ENCODE peak calls at places on chromosome 22, in five cellular contexts. One of them, this sample, is unnamed.

GRCh38 chr22:29907753-29908515 is 25.0 kb downstream of the MTMR3 start:
- DNase-seq in CD4-positive, alpha-beta T cell: peak; percentile 13
- DNase-seq in mucosa of descending colon: peak; percentile 79
- DNase-seq in neural crest cell: no peak
- DNase-seq in lower leg skin: peak; percentile 89
- DNase-seq in this sample: no peak

GRCh38 chr22:23289851-23290724 is 109.8 kb downstream of the BCR start:
- DNase-seq in mucosa of descending colon: no peak
- DNase-seq in lower leg skin: no peak
- DNase-seq in neural crest cell: peak; percentile 83
- DNase-seq in CD4-positive, alpha-beta T cell: peak; percentile 43
- DNase-seq in this sample: peak; percentile 95

GRCh38 chr22:22417495-22418162 is 90.9 kb downstream of the ZNF280B start:
- DNase-seq in mucosa of descending colon: no peak
- DNase-seq in neural crest cell: no peak
- DNase-seq in lower leg skin: no peak
- DNase-seq in CD4-positive, alpha-beta T cell: no peak
- DNase-seq in this sample: no peak

GRCh38 chr22:29096736-29097669 is 24.2 kb downstream of the KREMEN1 start:
- DNase-seq in neural crest cell: peak; percentile 15
- DNase-seq in mucosa of descending colon: no peak
- DNase-seq in CD4-positive, alpha-beta T cell: no peak
- DNase-seq in lower leg skin: no peak
- DNase-seq in this sample: no peak

GRCh38 chr22:42327462-42328129 is 57.1 kb upstream of the TCF20 start:
- DNase-seq in neural crest cell: no peak
- DNase-seq in mucosa of descending colon: no peak
- DNase-seq in CD4-positive, alpha-beta T cell: no peak
- DNase-seq in lower leg skin: no peak
- DNase-seq in this sample: no peak

GRCh38 chr22:37455896-37456295 is 28.6 kb upstream of the ELFN2 start:
- DNase-seq in neural crest cell: no peak
- DNase-seq in CD4-positive, alpha-beta T cell: no peak
- DNase-seq in lower leg skin: no peak
- DNase-seq in mucosa of descending colon: peak; percentile 10
- DNase-seq in this sample: no peak

GRCh38 chr22:41925783-41926460 is 684 bp downstream of the TNFRSF13C start:
- DNase-seq in mucosa of descending colon: peak; percentile 85
- DNase-seq in lower leg skin: peak; percentile 91
- DNase-seq in neural crest cell: peak; percentile 61
- DNase-seq in CD4-positive, alpha-beta T cell: peak; percentile 74
- DNase-seq in this sample: no peak

GRCh38 chr22:26065847-26066246 is 103.4 kb upstream of the SEZ6L start:
- DNase-seq in neural crest cell: no peak
- DNase-seq in mucosa of descending colon: no peak
- DNase-seq in CD4-positive, alpha-beta T cell: no peak
- DNase-seq in lower leg skin: no peak
- DNase-seq in this sample: no peak

GRCh38 chr22:17767236-17768065 is 6.8 kb downstream of the BID start:
- DNase-seq in mucosa of descending colon: no peak
- DNase-seq in CD4-positive, alpha-beta T cell: no peak
- DNase-seq in neural crest cell: no peak
- DNase-seq in lower leg skin: no peak
- DNase-seq in this sample: no peak

GRCh38 chr22:44372611-44373010 is 59.9 kb upstream of the SHISAL1 start:
- DNase-seq in lower leg skin: no peak
- DNase-seq in neural crest cell: no peak
- DNase-seq in CD4-positive, alpha-beta T cell: no peak
- DNase-seq in mucosa of descending colon: no peak
- DNase-seq in this sample: no peak

GRCh38 chr22:19854778-19855503 is at the start of the genes GNB1L and RTL10:
- DNase-seq in mucosa of descending colon: peak; percentile 98
- DNase-seq in CD4-positive, alpha-beta T cell: peak; percentile 97
- DNase-seq in lower leg skin: peak; percentile 99
- DNase-seq in neural crest cell: peak; percentile 92
- DNase-seq in this sample: peak; percentile 95

GRCh38 chr22:19857382-19857781 is 2.7 kb upstream of the GNB1L start:
- DNase-seq in lower leg skin: no peak
- DNase-seq in CD4-positive, alpha-beta T cell: no peak
- DNase-seq in neural crest cell: no peak
- DNase-seq in mucosa of descending colon: no peak
- DNase-seq in this sample: no peak

GRCh38 chr22:19853879-19854777 is 546 bp downstream of the GNB1L start:
- DNase-seq in lower leg skin: peak; percentile 85
- DNase-seq in CD4-positive, alpha-beta T cell: no peak
- DNase-seq in neural crest cell: peak; percentile 36
- DNase-seq in mucosa of descending colon: peak; percentile 59
- DNase-seq in this sample: no peak

GRCh38 chr22:19853058-19853878 is 1.4 kb downstream of the GNB1L start:
- DNase-seq in lower leg skin: no peak
- DNase-seq in mucosa of descending colon: no peak
- DNase-seq in neural crest cell: no peak
- DNase-seq in CD4-positive, alpha-beta T cell: no peak
- DNase-seq in this sample: no peak

GRCh38 chr22:19855504-19856409 is 1.1 kb upstream of the GNB1L start:
- DNase-seq in mucosa of descending colon: peak; percentile 75
- DNase-seq in lower leg skin: peak; percentile 91
- DNase-seq in CD4-positive, alpha-beta T cell: peak; percentile 40
- DNase-seq in neural crest cell: no peak
- DNase-seq in this sample: no peak
- TF ChIP-seq CTCF in mucosa of descending colon: no peak
- TF ChIP-seq CTCF in lower leg skin: no peak
- TF ChIP-seq CTCF in CD4-positive, alpha-beta T cell: no peak
- TF ChIP-seq CTCF in neural crest cell: no peak
- TF ChIP-seq CTCF in this sample: no peak

GRCh38 chr22:40904101-40904500 is 42.2 kb upstream of the DNAJB7 start:
- DNase-seq in lower leg skin: no peak
- DNase-seq in mucosa of descending colon: no peak
- DNase-seq in neural crest cell: no peak
- DNase-seq in CD4-positive, alpha-beta T cell: no peak
- DNase-seq in this sample: no peak

GRCh38 chr22:40894417-40894816 is 32.5 kb upstream of the DNAJB7 start:
- DNase-seq in neural crest cell: no peak
- DNase-seq in mucosa of descending colon: no peak
- DNase-seq in CD4-positive, alpha-beta T cell: no peak
- DNase-seq in lower leg skin: no peak
- DNase-seq in this sample: no peak

GRCh38 chr22:40898850-40899357 is 37.0 kb upstream of the DNAJB7 start:
- DNase-seq in neural crest cell: no peak
- DNase-seq in CD4-positive, alpha-beta T cell: no peak
- DNase-seq in mucosa of descending colon: no peak
- DNase-seq in lower leg skin: no peak
- DNase-seq in this sample: no peak
- TF ChIP-seq CTCF in neural crest cell: peak; percentile 68
- TF ChIP-seq CTCF in CD4-positive, alpha-beta T cell: peak; percentile 54
- TF ChIP-seq CTCF in mucosa of descending colon: no peak
- TF ChIP-seq CTCF in lower leg skin: no peak
- TF ChIP-seq CTCF in this sample: peak; percentile 63

DNA sequence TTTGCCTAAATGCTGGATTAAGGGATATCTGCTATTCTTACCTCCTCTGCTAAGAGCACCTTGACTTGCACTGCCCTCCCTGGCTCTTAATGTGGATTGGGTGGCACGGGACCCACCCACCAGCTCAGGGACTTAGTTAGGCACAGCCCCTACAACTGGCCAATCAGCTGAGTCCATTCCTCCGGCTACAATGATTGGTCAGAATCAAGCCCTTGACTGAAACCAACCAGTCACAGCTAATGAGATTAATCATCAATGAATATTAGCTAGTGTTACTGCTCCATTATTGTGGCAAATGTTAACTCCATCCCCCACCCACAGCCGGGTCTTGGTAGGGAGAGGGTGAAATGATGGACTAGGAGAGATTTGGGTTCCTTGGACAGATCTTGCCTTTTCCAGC is 328.0 kb downstream of the MN1 start:
- DNase-seq in lower leg skin: no peak
- DNase-seq in neural crest cell: no peak
- DNase-seq in mucosa of descending colon: no peak
- DNase-seq in CD4-positive, alpha-beta T cell: no peak
- DNase-seq in this sample: no peak
- TF ChIP-seq CTCF in lower leg skin: no peak
- TF ChIP-seq CTCF in neural crest cell: no peak
- TF ChIP-seq CTCF in mucosa of descending colon: no peak
- TF ChIP-seq CTCF in CD4-positive, alpha-beta T cell: no peak
- TF ChIP-seq CTCF in this sample: no peak

GRCh38 chr22:38858492-38858891 is 13.5 kb downstream of the CBX6 start:
- DNase-seq in neural crest cell: no peak
- DNase-seq in lower leg skin: no peak
- DNase-seq in CD4-positive, alpha-beta T cell: no peak
- DNase-seq in mucosa of descending colon: no peak
- DNase-seq in this sample: no peak
- TF ChIP-seq CTCF in neural crest cell: no peak
- TF ChIP-seq CTCF in lower leg skin: no peak
- TF ChIP-seq CTCF in CD4-positive, alpha-beta T cell: no peak
- TF ChIP-seq CTCF in mucosa of descending colon: no peak
- TF ChIP-seq CTCF in this sample: no peak

GRCh38 chr22:47374273-47374771 is 611.9 kb downstream of the TBC1D22A start:
- DNase-seq in CD4-positive, alpha-beta T cell: no peak
- DNase-seq in neural crest cell: no peak
- DNase-seq in mucosa of descending colon: no peak
- DNase-seq in lower leg skin: peak; percentile 68
- DNase-seq in this sample: no peak

GRCh38 chr22:47372111-47372581 is 609.7 kb downstream of the TBC1D22A start:
- DNase-seq in neural crest cell: no peak
- DNase-seq in lower leg skin: peak; percentile 78
- DNase-seq in CD4-positive, alpha-beta T cell: no peak
- DNase-seq in mucosa of descending colon: no peak
- DNase-seq in this sample: no peak

GRCh38 chr22:47371263-47372090 is 609.0 kb downstream of the TBC1D22A start:
- DNase-seq in neural crest cell: no peak
- DNase-seq in CD4-positive, alpha-beta T cell: no peak
- DNase-seq in lower leg skin: peak; percentile 70
- DNase-seq in mucosa of descending colon: no peak
- DNase-seq in this sample: no peak

GRCh38 chr22:47373648-47374272 is 611.3 kb downstream of the TBC1D22A start:
- DNase-seq in neural crest cell: no peak
- DNase-seq in CD4-positive, alpha-beta T cell: no peak
- DNase-seq in lower leg skin: peak; percentile 76
- DNase-seq in mucosa of descending colon: no peak
- DNase-seq in this sample: no peak

GRCh38 chr22:47372596-47373385 is 610.3 kb downstream of the TBC1D22A start:
- DNase-seq in CD4-positive, alpha-beta T cell: no peak
- DNase-seq in neural crest cell: no peak
- DNase-seq in mucosa of descending colon: no peak
- DNase-seq in lower leg skin: peak; percentile 53
- DNase-seq in this sample: no peak
- TF ChIP-seq CTCF in CD4-positive, alpha-beta T cell: no peak
- TF ChIP-seq CTCF in neural crest cell: no peak
- TF ChIP-seq CTCF in mucosa of descending colon: no peak
- TF ChIP-seq CTCF in lower leg skin: no peak
- TF ChIP-seq CTCF in this sample: no peak

GRCh38 chr22:35104491-35104890 is 38.5 kb downstream of the ISX start:
- DNase-seq in lower leg skin: peak; percentile 50
- DNase-seq in mucosa of descending colon: no peak
- DNase-seq in CD4-positive, alpha-beta T cell: no peak
- DNase-seq in neural crest cell: no peak
- DNase-seq in this sample: no peak

GRCh38 chr22:35099883-35100282 is 33.9 kb downstream of the ISX start:
- DNase-seq in neural crest cell: no peak
- DNase-seq in lower leg skin: peak; percentile 29
- DNase-seq in CD4-positive, alpha-beta T cell: no peak
- DNase-seq in mucosa of descending colon: no peak
- DNase-seq in this sample: no peak

GRCh38 chr22:35103756-35104155 is 37.8 kb downstream of the ISX start:
- DNase-seq in mucosa of descending colon: peak; percentile 56
- DNase-seq in lower leg skin: peak; percentile 18
- DNase-seq in neural crest cell: no peak
- DNase-seq in CD4-positive, alpha-beta T cell: no peak
- DNase-seq in this sample: no peak

GRCh38 chr22:35102663-35103062 is 36.7 kb downstream of the ISX start:
- DNase-seq in mucosa of descending colon: peak; percentile 64
- DNase-seq in CD4-positive, alpha-beta T cell: no peak
- DNase-seq in lower leg skin: peak; percentile 58
- DNase-seq in neural crest cell: no peak
- DNase-seq in this sample: no peak

GRCh38 chr22:35098921-35099320 is 33.0 kb downstream of the ISX start:
- DNase-seq in lower leg skin: peak; percentile 20
- DNase-seq in mucosa of descending colon: no peak
- DNase-seq in CD4-positive, alpha-beta T cell: no peak
- DNase-seq in neural crest cell: no peak
- DNase-seq in this sample: no peak
- TF ChIP-seq CTCF in lower leg skin: no peak
- TF ChIP-seq CTCF in mucosa of descending colon: no peak
- TF ChIP-seq CTCF in CD4-positive, alpha-beta T cell: no peak
- TF ChIP-seq CTCF in neural crest cell: no peak
- TF ChIP-seq CTCF in this sample: no peak

GRCh38 chr22:38981005-38981658 is 1.0 kb upstream of the APOBEC3B start:
- DNase-seq in mucosa of descending colon: peak; percentile 61
- DNase-seq in lower leg skin: no peak
- DNase-seq in neural crest cell: no peak
- DNase-seq in CD4-positive, alpha-beta T cell: no peak
- DNase-seq in this sample: no peak
- TF ChIP-seq CTCF in mucosa of descending colon: no peak
- TF ChIP-seq CTCF in lower leg skin: no peak
- TF ChIP-seq CTCF in neural crest cell: peak; percentile 55
- TF ChIP-seq CTCF in CD4-positive, alpha-beta T cell: peak; percentile 30
- TF ChIP-seq CTCF in this sample: no peak

GRCh38 chr22:49515486-49515885 is 312.2 kb downstream of the BRD1 start:
- DNase-seq in mucosa of descending colon: no peak
- DNase-seq in lower leg skin: peak; percentile 42
- DNase-seq in neural crest cell: no peak
- DNase-seq in CD4-positive, alpha-beta T cell: no peak
- DNase-seq in this sample: no peak
- TF ChIP-seq CTCF in mucosa of descending colon: no peak
- TF ChIP-seq CTCF in lower leg skin: no peak
- TF ChIP-seq CTCF in neural crest cell: peak; percentile 22
- TF ChIP-seq CTCF in CD4-positive, alpha-beta T cell: no peak
- TF ChIP-seq CTCF in this sample: no peak

This sample was measured in D721Med.